ENCODE peak calls at places on chromosomes 1 and 21, in nine cellular contexts. One of them, this sample, is unnamed.

GRCh38 chr21:31397939-31398338 is 53.9 kb upstream of the TIAM1 start:
- DNase-seq in fibroblast of the aortic adventitia: no peak
- DNase-seq in heart left ventricle: no peak
- DNase-seq in fibroblast of mammary gland: no peak
- DNase-seq in stomach: no peak
- DNase-seq in left ventricle myocardium inferior: no peak
- DNase-seq in AG04450: no peak
- DNase-seq in cardiac fibroblast: no peak
- DNase-seq in lower lobe of right lung: no peak
- DNase-seq in this sample: peak

GRCh38 chr1:228315484-228315944 is 91.1 kb downstream of the TRIM11 start:
- DNase-seq in cardiac fibroblast: no peak
- DNase-seq in heart left ventricle: peak
- DNase-seq in left ventricle myocardium inferior: no peak
- DNase-seq in AG04450: no peak
- DNase-seq in fibroblast of the aortic adventitia: no peak
- DNase-seq in stomach: peak
- DNase-seq in lower lobe of right lung: peak
- DNase-seq in fibroblast of mammary gland: no peak
- DNase-seq in this sample: no peak

GRCh38 chr21:25191141-25191540 is 416.1 kb downstream of the MRPL39 start:
- DNase-seq in stomach: no peak
- DNase-seq in heart left ventricle: no peak
- DNase-seq in cardiac fibroblast: no peak
- DNase-seq in fibroblast of the aortic adventitia: no peak
- DNase-seq in left ventricle myocardium inferior: no peak
- DNase-seq in AG04450: no peak
- DNase-seq in lower lobe of right lung: no peak
- DNase-seq in fibroblast of mammary gland: no peak
- DNase-seq in this sample: no peak

GRCh38 chr1:119222271-119222670 is 81.8 kb upstream of the WARS2 start:
- DNase-seq in stomach: no peak
- DNase-seq in fibroblast of mammary gland: no peak
- DNase-seq in left ventricle myocardium inferior: no peak
- DNase-seq in AG04450: no peak
- DNase-seq in fibroblast of the aortic adventitia: no peak
- DNase-seq in lower lobe of right lung: no peak
- DNase-seq in cardiac fibroblast: no peak
- DNase-seq in heart left ventricle: no peak
- DNase-seq in this sample: no peak

GRCh38 chr1:8976338-8976737 is 30.7 kb downstream of the CA6 start:
- DNase-seq in lower lobe of right lung: no peak
- DNase-seq in AG04450: no peak
- DNase-seq in fibroblast of mammary gland: no peak
- DNase-seq in cardiac fibroblast: no peak
- DNase-seq in fibroblast of the aortic adventitia: no peak
- DNase-seq in stomach: no peak
- DNase-seq in heart left ventricle: no peak
- DNase-seq in left ventricle myocardium inferior: no peak
- DNase-seq in this sample: no peak

GRCh38 chr21:26837539-26837938 is 7.7 kb downstream of the ADAMTS1 start:
- DNase-seq in fibroblast of the aortic adventitia: peak
- DNase-seq in AG04450: no peak
- DNase-seq in lower lobe of right lung: no peak
- DNase-seq in left ventricle myocardium inferior: no peak
- DNase-seq in fibroblast of mammary gland: no peak
- DNase-seq in heart left ventricle: no peak
- DNase-seq in stomach: no peak
- DNase-seq in cardiac fibroblast: peak
- DNase-seq in this sample: no peak

GRCh38 chr1:31575373-31576140 is 758 bp upstream of the TINAGL1 start:
- DNase-seq in AG04450: no peak
- DNase-seq in stomach: peak
- DNase-seq in lower lobe of right lung: peak
- DNase-seq in fibroblast of mammary gland: no peak
- DNase-seq in left ventricle myocardium inferior: no peak
- DNase-seq in cardiac fibroblast: no peak
- DNase-seq in fibroblast of the aortic adventitia: no peak
- DNase-seq in heart left ventricle: no peak
- DNase-seq in this sample: no peak

GRCh38 chr1:27000817-27001460 is 7.4 kb downstream of the TRNP1 start:
- DNase-seq in fibroblast of mammary gland: peak
- DNase-seq in heart left ventricle: no peak
- DNase-seq in AG04450: no peak
- DNase-seq in lower lobe of right lung: no peak
- DNase-seq in left ventricle myocardium inferior: no peak
- DNase-seq in stomach: no peak
- DNase-seq in fibroblast of the aortic adventitia: peak
- DNase-seq in cardiac fibroblast: peak
- DNase-seq in this sample: peak

GRCh38 chr1:76587213-76587612 is 280.1 kb upstream of the ST6GALNAC5 start:
- DNase-seq in fibroblast of mammary gland: no peak
- DNase-seq in lower lobe of right lung: no peak
- DNase-seq in left ventricle myocardium inferior: no peak
- DNase-seq in AG04450: no peak
- DNase-seq in heart left ventricle: no peak
- DNase-seq in fibroblast of the aortic adventitia: no peak
- DNase-seq in cardiac fibroblast: no peak
- DNase-seq in stomach: no peak
- DNase-seq in this sample: no peak

DNA sequence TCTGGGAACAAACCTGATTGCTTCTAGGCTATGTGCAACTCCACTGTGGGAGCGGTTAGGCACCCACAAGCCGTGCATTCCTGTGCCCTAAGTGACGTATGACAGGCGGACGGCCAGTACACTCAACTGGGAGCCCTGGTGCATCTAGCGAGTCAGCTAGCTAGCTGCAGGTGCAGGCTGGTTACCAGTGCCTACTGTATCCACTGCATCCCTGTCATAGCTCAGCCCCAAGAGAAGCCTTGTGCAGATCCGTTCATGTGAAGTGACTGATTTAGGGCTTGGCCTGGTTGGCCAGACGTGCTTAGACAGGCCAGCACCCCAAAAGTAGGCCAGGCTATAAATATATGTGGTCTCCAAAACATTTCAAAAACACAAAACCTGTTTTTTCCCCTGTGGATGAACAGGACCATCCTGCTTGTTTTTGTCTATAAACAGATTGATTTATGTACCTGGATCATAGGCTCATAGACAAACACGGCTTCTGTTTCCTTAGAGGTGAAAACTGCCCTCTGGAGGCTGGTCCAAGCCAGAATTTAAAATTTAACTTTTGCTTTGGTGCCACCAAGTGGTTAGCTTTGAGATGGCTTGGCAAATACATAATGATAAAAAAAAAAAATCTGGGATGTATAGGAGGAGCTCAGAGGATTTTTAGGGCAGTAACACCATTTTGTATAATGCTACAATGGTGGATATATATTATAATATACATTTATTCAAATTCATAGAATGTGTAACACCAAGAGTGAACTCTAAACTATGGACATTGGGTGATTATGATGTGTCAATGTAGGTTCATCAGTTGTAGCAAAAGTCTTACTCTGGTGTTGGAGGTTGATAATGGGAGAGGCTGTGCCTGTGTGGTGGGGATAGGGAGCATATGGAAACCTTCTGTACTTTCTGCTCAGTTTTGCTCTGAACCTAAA is 68.5 kb downstream of the GIPC2 start:
- DNase-seq in fibroblast of the aortic adventitia: peak
- DNase-seq in cardiac fibroblast: peak
- DNase-seq in fibroblast of mammary gland: peak
- DNase-seq in stomach: peak
- DNase-seq in lower lobe of right lung: no peak
- DNase-seq in left ventricle myocardium inferior: no peak
- DNase-seq in heart left ventricle: peak
- DNase-seq in AG04450: peak
- DNase-seq in this sample: no peak
- TF ChIP-seq CTCF in fibroblast of the aortic adventitia: peak
- TF ChIP-seq CTCF in cardiac fibroblast: peak
- TF ChIP-seq CTCF in fibroblast of mammary gland: peak
- TF ChIP-seq CTCF in stomach: peak
- TF ChIP-seq CTCF in lower lobe of right lung: peak
- TF ChIP-seq CTCF in left ventricle myocardium inferior: peak
- TF ChIP-seq CTCF in heart left ventricle: peak
- TF ChIP-seq CTCF in AG04450: peak
- TF ChIP-seq CTCF in this sample: peak

DNA sequence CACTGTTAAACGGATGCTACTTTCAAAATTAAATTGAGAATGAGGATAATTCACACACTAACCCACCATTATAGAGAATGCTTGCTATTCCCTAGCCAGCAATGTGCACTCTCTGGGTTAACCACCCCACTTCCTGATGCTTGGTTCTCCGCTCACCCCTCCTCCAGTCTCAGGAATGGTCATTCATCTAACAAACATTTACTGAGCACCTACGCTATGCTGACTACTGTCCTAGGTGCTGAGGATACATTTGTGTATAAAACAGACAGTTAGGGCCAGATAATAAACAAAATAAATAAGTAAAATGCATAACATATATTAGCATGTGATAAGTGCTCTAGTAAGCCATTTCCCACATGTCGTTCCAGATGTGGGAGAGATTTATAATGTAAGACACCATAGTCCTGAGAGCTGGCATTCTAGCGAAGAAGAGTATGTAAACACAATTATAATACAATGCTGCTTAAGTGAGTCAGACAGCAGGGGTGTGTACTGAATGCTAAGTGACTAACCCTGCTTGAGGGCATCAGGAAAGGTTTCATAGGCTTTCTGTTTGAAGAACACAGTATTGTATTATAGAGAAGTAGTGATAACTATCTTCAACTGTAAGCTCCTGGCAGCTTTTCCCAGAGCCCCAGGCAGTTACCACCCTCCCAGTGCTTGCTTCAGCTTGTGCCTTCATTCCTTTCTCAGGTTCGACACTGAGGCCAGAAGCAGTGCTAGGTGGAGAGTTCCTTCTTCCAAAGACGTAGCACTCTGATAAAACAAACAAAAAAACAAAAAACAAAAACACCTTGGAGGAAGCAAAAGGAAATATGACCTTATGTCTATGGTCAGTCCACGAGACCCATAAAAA is 126.6 kb upstream of the CACHD1 start:
- DNase-seq in lower lobe of right lung: no peak
- DNase-seq in fibroblast of mammary gland: peak
- DNase-seq in AG04450: no peak
- DNase-seq in heart left ventricle: no peak
- DNase-seq in cardiac fibroblast: peak
- DNase-seq in fibroblast of the aortic adventitia: peak
- DNase-seq in stomach: no peak
- DNase-seq in left ventricle myocardium inferior: no peak
- DNase-seq in this sample: no peak
- H3K4me3 ChIP-seq in lower lobe of right lung: no peak
- H3K4me3 ChIP-seq in fibroblast of mammary gland: no peak
- H3K4me3 ChIP-seq in AG04450: no peak
- H3K4me3 ChIP-seq in heart left ventricle: no peak
- H3K4me3 ChIP-seq in cardiac fibroblast: no peak
- H3K4me3 ChIP-seq in fibroblast of the aortic adventitia: no peak
- H3K4me3 ChIP-seq in stomach: no peak
- H3K4me3 ChIP-seq in left ventricle myocardium inferior: no peak
- H3K4me3 ChIP-seq in this sample: no peak

GRCh38 chr1:3566951-3567350 is 44.4 kb downstream of the MEGF6 start:
- DNase-seq in heart left ventricle: no peak
- DNase-seq in lower lobe of right lung: no peak
- DNase-seq in stomach: no peak
- DNase-seq in fibroblast of the aortic adventitia: no peak
- DNase-seq in cardiac fibroblast: no peak
- DNase-seq in left ventricle myocardium inferior: no peak
- DNase-seq in fibroblast of mammary gland: no peak
- DNase-seq in AG04450: no peak
- DNase-seq in this sample: no peak

GRCh38 chr1:3563610-3564009 is 47.7 kb downstream of the MEGF6 start:
- DNase-seq in heart left ventricle: no peak
- DNase-seq in cardiac fibroblast: no peak
- DNase-seq in fibroblast of mammary gland: no peak
- DNase-seq in fibroblast of the aortic adventitia: no peak
- DNase-seq in stomach: no peak
- DNase-seq in AG04450: no peak
- DNase-seq in lower lobe of right lung: no peak
- DNase-seq in left ventricle myocardium inferior: no peak
- DNase-seq in this sample: no peak

GRCh38 chr1:3564921-3565831 is 46.1 kb downstream of the MEGF6 start:
- DNase-seq in heart left ventricle: no peak
- DNase-seq in lower lobe of right lung: no peak
- DNase-seq in fibroblast of mammary gland: peak
- DNase-seq in stomach: peak
- DNase-seq in fibroblast of the aortic adventitia: peak
- DNase-seq in left ventricle myocardium inferior: no peak
- DNase-seq in AG04450: no peak
- DNase-seq in cardiac fibroblast: peak
- DNase-seq in this sample: no peak

GRCh38 chr1:3567405-3567804 is 43.9 kb downstream of the MEGF6 start:
- DNase-seq in fibroblast of mammary gland: no peak
- DNase-seq in lower lobe of right lung: no peak
- DNase-seq in heart left ventricle: no peak
- DNase-seq in cardiac fibroblast: no peak
- DNase-seq in fibroblast of the aortic adventitia: no peak
- DNase-seq in stomach: no peak
- DNase-seq in left ventricle myocardium inferior: no peak
- DNase-seq in AG04450: no peak
- DNase-seq in this sample: no peak

DNA sequence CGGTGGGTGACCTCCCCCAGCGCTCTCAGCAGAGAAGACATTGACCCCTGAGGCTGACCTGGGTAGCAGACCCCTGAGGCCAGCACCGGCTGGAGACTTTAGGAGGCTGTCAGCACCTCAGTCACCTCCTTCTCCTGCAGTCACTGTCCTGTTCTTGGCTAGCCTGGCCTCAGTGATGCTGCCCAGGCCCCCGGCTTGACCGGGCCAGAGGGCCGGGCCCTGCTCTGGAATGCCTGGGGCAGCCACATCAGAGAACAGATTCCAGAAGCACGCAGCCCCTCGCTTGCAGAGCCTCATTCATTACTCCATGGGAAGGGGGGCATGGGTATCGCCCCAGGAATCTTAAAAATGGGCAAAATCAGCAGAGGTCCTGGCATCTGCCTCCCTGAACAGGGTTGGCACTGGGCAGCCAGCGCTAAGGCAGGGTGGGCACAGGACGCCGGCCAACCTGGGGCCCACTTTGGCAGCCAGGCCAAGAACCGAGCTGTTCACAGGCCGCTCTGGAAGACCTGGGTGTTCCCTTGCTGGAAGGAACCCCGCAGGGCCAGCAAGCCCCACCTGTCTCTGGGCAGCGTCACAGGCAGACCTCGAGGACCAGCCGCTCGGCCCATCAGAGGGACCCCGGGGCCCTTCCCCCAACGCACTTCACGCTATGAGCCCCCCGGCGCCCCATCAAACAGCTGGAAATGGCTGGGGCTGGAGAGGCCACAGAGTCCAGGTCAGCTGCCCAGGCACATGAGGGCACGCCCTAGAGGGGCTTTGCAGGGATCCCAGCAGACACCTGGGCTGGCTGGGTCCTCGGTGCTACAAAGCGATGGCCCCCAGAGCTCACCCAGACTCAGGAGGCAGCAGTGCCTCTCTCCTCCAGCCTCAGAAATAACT is 45.1 kb downstream of the MEGF6 start:
- DNase-seq in fibroblast of the aortic adventitia: no peak
- DNase-seq in AG04450: no peak
- DNase-seq in stomach: no peak
- DNase-seq in left ventricle myocardium inferior: no peak
- DNase-seq in cardiac fibroblast: no peak
- DNase-seq in lower lobe of right lung: no peak
- DNase-seq in fibroblast of mammary gland: no peak
- DNase-seq in heart left ventricle: no peak
- DNase-seq in this sample: no peak
- TF ChIP-seq CTCF in fibroblast of the aortic adventitia: no peak
- TF ChIP-seq CTCF in AG04450: no peak
- TF ChIP-seq CTCF in stomach: no peak
- TF ChIP-seq CTCF in left ventricle myocardium inferior: no peak
- TF ChIP-seq CTCF in cardiac fibroblast: no peak
- TF ChIP-seq CTCF in lower lobe of right lung: no peak
- TF ChIP-seq CTCF in fibroblast of mammary gland: no peak
- TF ChIP-seq CTCF in heart left ventricle: no peak
- TF ChIP-seq CTCF in this sample: no peak

GRCh38 chr1:180500689-180501088 is 1.7 kb downstream of the ACBD6 start:
- DNase-seq in lower lobe of right lung: no peak
- DNase-seq in stomach: no peak
- DNase-seq in left ventricle myocardium inferior: no peak
- DNase-seq in fibroblast of the aortic adventitia: no peak
- DNase-seq in heart left ventricle: no peak
- DNase-seq in fibroblast of mammary gland: no peak
- DNase-seq in cardiac fibroblast: no peak
- DNase-seq in AG04450: no peak
- DNase-seq in this sample: no peak
- H3K4me3 ChIP-seq in lower lobe of right lung: no peak
- H3K4me3 ChIP-seq in stomach: peak
- H3K4me3 ChIP-seq in left ventricle myocardium inferior: peak
- H3K4me3 ChIP-seq in fibroblast of the aortic adventitia: peak
- H3K4me3 ChIP-seq in heart left ventricle: no peak
- H3K4me3 ChIP-seq in fibroblast of mammary gland: no peak
- H3K4me3 ChIP-seq in cardiac fibroblast: no peak
- H3K4me3 ChIP-seq in AG04450: peak
- H3K4me3 ChIP-seq in this sample: no peak

This sample was measured in tibial artery.